ENCODE peak calls at places on chromosomes 7 and 10, in seven cellular contexts. One of them, this sample, is unnamed.

GRCh38 chr7:1331576-1332467 is 99.2 kb downstream of the UNCX start:
- DNase-seq in mammary epithelial cell: no peak
- DNase-seq in fibroblast of the aortic adventitia: no peak
- DNase-seq in H1: no peak
- DNase-seq in GM23338: no peak
- DNase-seq in thyroid gland: no peak
- DNase-seq in AG04450: no peak
- DNase-seq in this sample: no peak

GRCh38 chr7:85160223-85160622 is 26.6 kb downstream of the SEMA3D start:
- DNase-seq in mammary epithelial cell: peak; percentile 90
- DNase-seq in fibroblast of the aortic adventitia: peak; percentile 44
- DNase-seq in H1: no peak
- DNase-seq in GM23338: no peak
- DNase-seq in thyroid gland: no peak
- DNase-seq in AG04450: no peak
- DNase-seq in this sample: no peak

GRCh38 chr7:91239772-91240171 is 24.5 kb upstream of the FZD1 start:
- DNase-seq in mammary epithelial cell: no peak
- DNase-seq in fibroblast of the aortic adventitia: no peak
- DNase-seq in H1: no peak
- DNase-seq in GM23338: no peak
- DNase-seq in thyroid gland: peak; percentile 49
- DNase-seq in AG04450: no peak
- DNase-seq in this sample: no peak

GRCh38 chr7:98514211-98515150 is 102.6 kb upstream of the NPTX2 start:
- DNase-seq in mammary epithelial cell: no peak
- DNase-seq in fibroblast of the aortic adventitia: no peak
- DNase-seq in H1: no peak
- DNase-seq in GM23338: peak; percentile 34
- DNase-seq in thyroid gland: no peak
- DNase-seq in AG04450: no peak
- DNase-seq in this sample: no peak

GRCh38 chr7:84194484-84195260 is at the start of gene SEMA3A:
- DNase-seq in mammary epithelial cell: peak; percentile 93
- DNase-seq in fibroblast of the aortic adventitia: peak; percentile 89
- DNase-seq in H1: no peak
- DNase-seq in GM23338: peak; percentile 59
- DNase-seq in thyroid gland: peak; percentile 40
- DNase-seq in AG04450: peak; percentile 70
- DNase-seq in this sample: no peak

GRCh38 chr10:122648599-122649428 is 50.8 kb downstream of the C10orf120 start:
- DNase-seq in mammary epithelial cell: peak; percentile 16
- DNase-seq in fibroblast of the aortic adventitia: peak; percentile 39
- DNase-seq in H1: peak; percentile 34
- DNase-seq in GM23338: peak; percentile 82
- DNase-seq in thyroid gland: peak; percentile 45
- DNase-seq in AG04450: peak; percentile 2
- DNase-seq in this sample: peak; percentile 75

GRCh38 chr7:36408589-36408988 is 18.9 kb downstream of the ANLN start:
- DNase-seq in mammary epithelial cell: no peak
- DNase-seq in fibroblast of the aortic adventitia: no peak
- DNase-seq in H1: no peak
- DNase-seq in GM23338: no peak
- DNase-seq in thyroid gland: no peak
- DNase-seq in AG04450: no peak
- DNase-seq in this sample: no peak

GRCh38 chr7:116122972-116123595 is 87.3 kb upstream of the TES start:
- DNase-seq in mammary epithelial cell: peak; percentile 24
- DNase-seq in fibroblast of the aortic adventitia: peak; percentile 81
- DNase-seq in H1: no peak
- DNase-seq in GM23338: peak; percentile 77
- DNase-seq in thyroid gland: peak; percentile 36
- DNase-seq in AG04450: peak; percentile 38
- DNase-seq in this sample: no peak

GRCh38 chr10:42149027-42149700 is 489.2 kb downstream of the ZNF33B start:
- DNase-seq in mammary epithelial cell: no peak
- DNase-seq in fibroblast of the aortic adventitia: no peak
- DNase-seq in H1: no peak
- DNase-seq in GM23338: no peak
- DNase-seq in thyroid gland: peak; percentile 36
- DNase-seq in AG04450: no peak
- DNase-seq in this sample: no peak

GRCh38 chr7:77352688-77353406 is 63.3 kb downstream of the GSAP start:
- DNase-seq in mammary epithelial cell: peak; percentile 64
- DNase-seq in fibroblast of the aortic adventitia: no peak
- DNase-seq in H1: no peak
- DNase-seq in GM23338: no peak
- DNase-seq in thyroid gland: no peak
- DNase-seq in AG04450: no peak
- DNase-seq in this sample: no peak

GRCh38 chr7:95905165-95905564 is 132.8 kb downstream of the DYNC1I1 start:
- DNase-seq in mammary epithelial cell: peak; percentile 6
- DNase-seq in fibroblast of the aortic adventitia: peak; percentile 2
- DNase-seq in H1: no peak
- DNase-seq in GM23338: peak; percentile 56
- DNase-seq in thyroid gland: no peak
- DNase-seq in AG04450: no peak
- DNase-seq in this sample: no peak

GRCh38 chr7:150368884-150369739 is 490 bp downstream of the REPIN1 start:
- DNase-seq in mammary epithelial cell: no peak
- DNase-seq in fibroblast of the aortic adventitia: peak; percentile 59
- DNase-seq in H1: no peak
- DNase-seq in GM23338: peak; percentile 94
- DNase-seq in thyroid gland: peak; percentile 77
- DNase-seq in AG04450: no peak
- DNase-seq in this sample: peak; percentile 58

GRCh38 chr7:147971606-147972005 is 619.0 kb upstream of the C7orf33 start:
- DNase-seq in mammary epithelial cell: no peak
- DNase-seq in fibroblast of the aortic adventitia: no peak
- DNase-seq in H1: no peak
- DNase-seq in GM23338: no peak
- DNase-seq in thyroid gland: no peak
- DNase-seq in AG04450: no peak
- DNase-seq in this sample: no peak

GRCh38 chr10:123565691-123566660 is 100.2 kb upstream of the GPR26 start:
- DNase-seq in mammary epithelial cell: no peak
- DNase-seq in fibroblast of the aortic adventitia: no peak
- DNase-seq in H1: no peak
- DNase-seq in GM23338: no peak
- DNase-seq in thyroid gland: no peak
- DNase-seq in AG04450: no peak
- DNase-seq in this sample: no peak

GRCh38 chr10:129288940-129289468 is 178.0 kb upstream of the MGMT start:
- DNase-seq in mammary epithelial cell: no peak
- DNase-seq in fibroblast of the aortic adventitia: peak; percentile 2
- DNase-seq in H1: no peak
- DNase-seq in GM23338: no peak
- DNase-seq in thyroid gland: no peak
- DNase-seq in AG04450: no peak
- DNase-seq in this sample: no peak

GRCh38 chr7:128407751-128408708 is 1.8 kb downstream of the IMPDH1 start:
- DNase-seq in mammary epithelial cell: no peak
- DNase-seq in fibroblast of the aortic adventitia: no peak
- DNase-seq in H1: no peak
- DNase-seq in GM23338: no peak
- DNase-seq in thyroid gland: no peak
- DNase-seq in AG04450: no peak
- DNase-seq in this sample: no peak

GRCh38 chr7:135152447-135152846 is 4.6 kb downstream of the TMEM140 start:
- DNase-seq in mammary epithelial cell: no peak
- DNase-seq in fibroblast of the aortic adventitia: no peak
- DNase-seq in H1: no peak
- DNase-seq in GM23338: no peak
- DNase-seq in thyroid gland: no peak
- DNase-seq in AG04450: no peak
- DNase-seq in this sample: no peak

GRCh38 chr10:22704348-22705341 is 9.7 kb downstream of the PIP4K2A start:
- DNase-seq in mammary epithelial cell: no peak
- DNase-seq in fibroblast of the aortic adventitia: no peak
- DNase-seq in H1: no peak
- DNase-seq in GM23338: no peak
- DNase-seq in thyroid gland: no peak
- DNase-seq in AG04450: no peak
- DNase-seq in this sample: no peak

GRCh38 chr10:126390324-126390723 is 2.0 kb upstream of the ADAM12 start:
- DNase-seq in mammary epithelial cell: no peak
- DNase-seq in fibroblast of the aortic adventitia: no peak
- DNase-seq in H1: no peak
- DNase-seq in GM23338: no peak
- DNase-seq in thyroid gland: no peak
- DNase-seq in AG04450: no peak
- DNase-seq in this sample: no peak

GRCh38 chr10:126384269-126384873 is 3.9 kb downstream of the ADAM12 start:
- DNase-seq in mammary epithelial cell: no peak
- DNase-seq in fibroblast of the aortic adventitia: peak; percentile 91
- DNase-seq in H1: no peak
- DNase-seq in GM23338: no peak
- DNase-seq in thyroid gland: no peak
- DNase-seq in AG04450: peak; percentile 69
- DNase-seq in this sample: no peak

GRCh38 chr10:126387931-126388911 is at the start of gene ADAM12:
- DNase-seq in mammary epithelial cell: peak; percentile 25
- DNase-seq in fibroblast of the aortic adventitia: peak; percentile 85
- DNase-seq in H1: no peak
- DNase-seq in GM23338: peak; percentile 68
- DNase-seq in thyroid gland: peak; percentile 30
- DNase-seq in AG04450: no peak
- DNase-seq in this sample: no peak

GRCh38 chr10:126391162-126391880 is 3.0 kb upstream of the ADAM12 start:
- DNase-seq in mammary epithelial cell: no peak
- DNase-seq in fibroblast of the aortic adventitia: peak; percentile 43
- DNase-seq in H1: no peak
- DNase-seq in GM23338: no peak
- DNase-seq in thyroid gland: no peak
- DNase-seq in AG04450: no peak
- DNase-seq in this sample: no peak

DNA sequence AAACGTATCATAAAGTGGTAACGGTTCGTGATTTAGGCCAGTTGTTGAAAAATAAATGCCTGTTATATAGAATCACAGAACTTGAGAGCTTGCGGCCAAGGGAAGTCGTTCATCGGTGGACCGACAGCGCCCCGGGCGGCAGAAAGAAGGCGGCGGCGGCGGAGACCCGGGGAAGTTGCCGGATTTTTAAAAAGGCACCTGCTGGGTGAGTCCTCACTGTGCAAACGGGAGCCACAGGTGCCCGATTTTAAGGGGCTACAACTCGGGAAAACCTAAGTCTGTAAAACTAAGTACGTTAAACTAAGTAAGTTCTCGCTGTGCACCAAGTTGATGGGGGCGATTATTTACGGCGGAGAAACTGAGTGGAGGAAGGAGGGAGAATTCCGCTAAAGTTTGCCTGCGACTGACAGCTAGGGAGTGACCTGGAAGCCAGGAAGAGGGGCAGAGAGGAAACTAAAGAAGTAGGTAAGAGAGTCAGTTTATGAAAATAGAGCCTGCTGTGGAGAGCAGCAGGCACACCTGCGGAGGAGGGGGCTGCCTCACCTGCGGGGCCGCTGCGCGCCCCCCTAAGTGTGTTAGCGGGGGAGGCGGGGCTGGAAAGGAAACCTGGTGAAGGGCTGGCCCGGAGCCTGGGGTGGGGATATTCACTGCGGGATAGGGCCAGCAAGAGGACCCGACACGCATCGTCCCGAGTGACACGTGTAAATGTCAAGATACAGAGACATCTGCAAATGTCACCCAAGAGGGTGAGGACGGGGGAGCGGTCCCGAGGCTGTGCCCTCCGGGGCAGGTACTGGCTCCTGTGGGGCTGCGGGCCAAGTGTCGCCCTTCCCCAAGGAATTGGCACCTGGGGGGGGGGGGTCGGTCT is 1.0 kb downstream of the ADAM12 start:
- DNase-seq in mammary epithelial cell: peak; percentile 46
- DNase-seq in fibroblast of the aortic adventitia: peak; percentile 81
- DNase-seq in H1: no peak
- DNase-seq in GM23338: peak; percentile 80
- DNase-seq in thyroid gland: peak; percentile 76
- DNase-seq in AG04450: no peak
- DNase-seq in this sample: peak; percentile 73
- TF ChIP-seq CTCF in mammary epithelial cell: peak; percentile 75
- TF ChIP-seq CTCF in fibroblast of the aortic adventitia: peak; percentile 89
- TF ChIP-seq CTCF in H1: peak; percentile 85
- TF ChIP-seq CTCF in GM23338: peak; percentile 85
- TF ChIP-seq CTCF in thyroid gland: peak; percentile 64
- TF ChIP-seq CTCF in AG04450: peak; percentile 85
- TF ChIP-seq CTCF in this sample: peak; percentile 85

DNA sequence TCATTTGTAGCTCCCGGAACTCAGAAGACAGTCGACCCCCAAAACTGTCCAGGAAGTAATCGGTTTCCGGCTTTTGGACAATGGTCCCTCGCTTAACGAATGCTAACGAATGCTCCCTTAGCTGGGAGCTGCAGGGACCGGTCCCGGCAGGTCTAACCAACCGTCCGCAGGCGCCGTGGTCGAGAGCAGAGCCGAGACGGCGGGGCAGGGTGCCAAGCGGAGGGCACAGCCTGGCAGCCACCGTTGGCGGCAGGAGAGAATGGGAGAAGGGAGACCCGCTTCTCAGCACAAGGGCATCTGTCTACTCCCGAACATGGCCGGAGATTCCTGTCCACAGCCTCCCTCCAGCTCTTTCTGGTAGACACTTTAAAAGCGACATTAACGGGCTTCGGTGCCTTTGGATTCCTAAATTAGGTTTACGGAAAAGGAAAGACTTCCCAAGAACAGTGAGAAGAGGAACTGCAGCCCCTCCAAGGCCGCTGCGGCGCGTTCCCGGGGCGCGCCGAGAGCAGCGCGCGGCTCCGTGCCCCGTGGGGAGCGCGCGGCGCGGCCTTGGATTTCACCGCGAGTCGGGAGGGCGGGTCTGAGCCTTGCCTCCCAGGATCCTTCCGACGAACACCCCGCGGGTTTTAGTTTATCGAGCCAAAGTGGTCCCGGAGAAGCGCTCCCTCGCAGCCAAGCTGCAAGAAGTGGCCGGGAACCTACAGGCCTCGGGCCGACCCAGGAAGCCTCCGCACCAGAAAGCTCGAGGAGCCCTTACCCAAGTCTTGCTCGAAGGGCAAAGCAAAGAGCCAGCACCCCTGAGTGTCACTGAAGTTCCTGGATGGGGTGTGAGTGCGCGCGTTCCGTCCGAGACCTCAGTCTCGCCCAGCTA is 3.6 kb upstream of the TBX20 start:
- DNase-seq in mammary epithelial cell: no peak
- DNase-seq in fibroblast of the aortic adventitia: no peak
- DNase-seq in H1: no peak
- DNase-seq in GM23338: peak; percentile 64
- DNase-seq in thyroid gland: no peak
- DNase-seq in AG04450: no peak
- DNase-seq in this sample: no peak
- H3K4me3 ChIP-seq in mammary epithelial cell: no peak overlapping the region
- H3K4me3 ChIP-seq in fibroblast of the aortic adventitia: peak overlapping the region; percentile 9
- H3K4me3 ChIP-seq in H1: peak overlapping the region; percentile 32
- H3K4me3 ChIP-seq in GM23338: peak overlapping the region; percentile 63
- H3K4me3 ChIP-seq in thyroid gland: no peak overlapping the region
- H3K4me3 ChIP-seq in AG04450: no peak overlapping the region
- H3K4me3 ChIP-seq in this sample: no peak overlapping the region

GRCh38 chr7:38660427-38661099 is 29.4 kb upstream of the AMPH start:
- DNase-seq in mammary epithelial cell: peak; percentile 17
- DNase-seq in fibroblast of the aortic adventitia: peak; percentile 51
- DNase-seq in H1: no peak
- DNase-seq in GM23338: peak; percentile 84
- DNase-seq in thyroid gland: no peak
- DNase-seq in AG04450: no peak
- DNase-seq in this sample: no peak
- TF ChIP-seq CTCF in mammary epithelial cell: peak; percentile 87
- TF ChIP-seq CTCF in fibroblast of the aortic adventitia: peak; percentile 77
- TF ChIP-seq CTCF in H1: peak; percentile 93
- TF ChIP-seq CTCF in GM23338: peak; percentile 88
- TF ChIP-seq CTCF in thyroid gland: no peak
- TF ChIP-seq CTCF in AG04450: peak; percentile 88
- TF ChIP-seq CTCF in this sample: peak; percentile 32

GRCh38 chr7:81062747-81063146 is 143.9 kb upstream of the SEMA3C start:
- DNase-seq in mammary epithelial cell: no peak
- DNase-seq in fibroblast of the aortic adventitia: no peak
- DNase-seq in H1: no peak
- DNase-seq in GM23338: no peak
- DNase-seq in thyroid gland: no peak
- DNase-seq in AG04450: no peak
- DNase-seq in this sample: no peak
- H3K4me3 ChIP-seq in mammary epithelial cell: no peak overlapping the region
- H3K4me3 ChIP-seq in fibroblast of the aortic adventitia: no peak overlapping the region
- H3K4me3 ChIP-seq in H1: no peak overlapping the region
- H3K4me3 ChIP-seq in GM23338: no peak overlapping the region
- H3K4me3 ChIP-seq in thyroid gland: no peak overlapping the region
- H3K4me3 ChIP-seq in AG04450: no peak overlapping the region
- H3K4me3 ChIP-seq in this sample: no peak overlapping the region

This sample was measured in dorsolateral prefrontal cortex.